ENCODE peak calls at places on chromosomes 3 and 15, in four cellular contexts. E is Calu3; J is KG1; H is stimulated activated CD8-positive, alpha-beta memory T cell treated with anti-CD3 and anti-CD28 coated beads, Interleukin-4, amount 100 ng/mL, for 4 hours. P is an unnamed sample.

GRCh38 chr3:37640636-37641375 is 220.9 kb upstream of the CTDSPL start:
- DNase-seq in E (no peak), J (no peak), H (no peak), P (no peak)

GRCh38 chr3:137763594-137763938 is 549 bp upstream of the SOX14 start:
- DNase-seq in E (no peak), J (no peak), H (no peak), P (no peak)

GRCh38 chr15:53209396-53210042 is 419.4 kb upstream of the ONECUT1 start:
- DNase-seq in E (no peak), J (no peak), H (no peak), P (no peak)

GRCh38 chr3:48187579-48188265 is 495 bp downstream of the CDC25A start:
- DNase-seq in E (peak), J (no peak), H (no peak), P (no peak)

GRCh38 chr3:128167646-128167972 is 14.3 kb downstream of the EEFSEC start:
- DNase-seq in E (no peak), J (no peak), H (no peak), P (no peak)

GRCh38 chr3:66692108-66692750 is 191.4 kb upstream of the LRIG1 start:
- DNase-seq in E (no peak), J (no peak), H (no peak), P (no peak)

GRCh38 chr3:124760601-124761000 is 30.3 kb downstream of the UMPS start:
- DNase-seq in E (no peak), J (no peak), H (no peak), P (no peak)

GRCh38 chr3:52004906-52005395 is 9.3 kb upstream of the RPL29 start:
- DNase-seq in E (no peak), J (no peak), H (no peak), P (no peak)

GRCh38 chr15:24919446-24919845 is 35.3 kb upstream of the SNRPN start:
- DNase-seq in E (no peak), J (no peak), H (no peak), P (no peak)

GRCh38 chr3:135348698-135349097 is 553.6 kb downstream of the EPHB1 start:
- DNase-seq in E (no peak), J (no peak), H (no peak), P (no peak)

GRCh38 chr3:123383101-123384053 is 65.5 kb downstream of the ADCY5 start:
- DNase-seq in E (no peak), J (no peak), H (no peak), P (no peak)

GRCh38 chr3:64902117-64902516 is 214.3 kb upstream of the ADAMTS9 start:
- DNase-seq in E (no peak), J (no peak), H (no peak), P (no peak)